ENCODE peak calls at places on chromosomes 2 and 18, in six cellular contexts. A is amniotic stem cell, S is HS-5, J is EH, Z is caudate nucleus, W is bronchial epithelial cell. X is an unnamed sample.

GRCh38 chr2:231674587-231675334 is 33.6 kb upstream of the PTMA start:
- DNase-seq in Z (no peak), S (no peak), J (peak; percentile 67), W (no peak), A (peak; percentile 26), X (peak; percentile 67)

GRCh38 chr2:111208639-111209038 is 87.9 kb downstream of the BCL2L11 start:
- DNase-seq in Z (no peak), S (no peak), A (no peak), W (no peak), J (no peak), X (no peak)

GRCh38 chr2:188969236-188970032 is 4.7 kb upstream of the COL3A1 start:
- DNase-seq in J (peak; percentile 83), A (no peak), S (peak; percentile 86), W (no peak), Z (no peak), X (no peak)

GRCh38 chr2:141692829-141693228 is 438.0 kb downstream of the LRP1B start:
- DNase-seq in W (no peak), S (no peak), A (no peak), J (no peak), Z (no peak), X (no peak)

GRCh38 chr2:112958428-112959108 is 19.2 kb upstream of the IL36G start:
- DNase-seq in W (peak; percentile 63), Z (no peak), J (peak; percentile 74), A (peak; percentile 42), S (peak; percentile 42), X (peak; percentile 85)

GRCh38 chr18:45456076-45457066 is 158.9 kb upstream of the SLC14A2 start:
- DNase-seq in S (no peak), J (no peak), A (no peak), Z (no peak), W (no peak), X (no peak)

GRCh38 chr18:79707671-79708070 is 28.1 kb downstream of the CTDP1 start:
- DNase-seq in A (no peak), J (no peak), W (no peak), Z (no peak), S (no peak), X (no peak)

GRCh38 chr18:42675810-42676209 is 439.7 kb downstream of the RIT2 start:
- DNase-seq in J (no peak), A (no peak), S (no peak), Z (no peak), W (no peak), X (no peak)

GRCh38 chr18:36440614-36441013 is 143.1 kb downstream of the FHOD3 start:
- DNase-seq in J (peak; percentile 91), Z (no peak), S (no peak), A (no peak), W (no peak), X (no peak)

GRCh38 chr18:47745227-47745626 is 185.2 kb downstream of the SMAD2 start:
- DNase-seq in S (no peak), Z (no peak), A (no peak), W (no peak), J (no peak), X (no peak)

GRCh38 chr18:45355944-45356520 is 259.2 kb upstream of the SLC14A2 start:
- DNase-seq in S (no peak), A (no peak), Z (no peak), J (no peak), W (no peak), X (no peak)

GRCh38 chr2:68287580-68288441 is 31.9 kb downstream of the CNRIP1 start:
- DNase-seq in W (peak; percentile 18), Z (no peak), J (no peak), A (no peak), S (no peak), X (peak; percentile 32)

GRCh38 chr2:71610671-71611070 is 157.3 kb downstream of the DYSF start:
- DNase-seq in S (no peak), J (no peak), A (no peak), Z (no peak), W (no peak), X (no peak)

GRCh38 chr18:22193466-22193865 is 24.1 kb downstream of the GATA6 start:
- DNase-seq in J (no peak), Z (no peak), A (no peak), S (no peak), W (no peak), X (no peak)

X was measured in MCF 10A.